ENCODE peak calls at places on chromosomes 7 and 10, in seven cellular contexts. A, E, P, L, D, F and K are unnamed samples.

GRCh38 chr7:17556247-17556646 is 257.8 kb downstream of the AHR start:
- DNase-seq in P (no peak), A (no peak), E (no peak), D (no peak), F (no peak), L (no peak), K (no peak)

GRCh38 chr10:7611909-7612308 is 54.9 kb downstream of the ITIH5 start:
- DNase-seq in L (no peak), P (no peak), F (no peak), E (no peak), D (no peak), A (no peak), K (no peak)

GRCh38 chr10:69327463-69328345 is 49.4 kb downstream of the HK1 start:
- DNase-seq in E (no peak), P (no peak), A (peak; percentile 36), F (no peak), D (no peak), L (no peak), K (no peak)

GRCh38 chr7:96321041-96321669 is 743 bp downstream of the SLC25A13 start:
- DNase-seq in P (peak; percentile 5), A (no peak), L (peak; percentile 56), E (peak; percentile 38), F (peak; percentile 94), D (peak; percentile 13), K (peak; percentile 42)

GRCh38 chr10:3668276-3668960 is 116.6 kb downstream of the KLF6 start:
- DNase-seq in F (peak; percentile 72), P (no peak), D (peak; percentile 40), A (no peak), E (no peak), L (no peak), K (no peak)

GRCh38 chr10:24900888-24901685 is 51.3 kb downstream of the PRTFDC1 start:
- DNase-seq in E (no peak), D (no peak), A (no peak), P (no peak), L (no peak), F (no peak), K (no peak)

GRCh38 chr7:157153260-157153659 is 14.5 kb downstream of the UBE3C start:
- DNase-seq in F (no peak), E (no peak), P (no peak), L (no peak), A (no peak), D (no peak), K (no peak)

GRCh38 chr10:118452098-118452497 is 110.0 kb upstream of the FAM204A start:
- DNase-seq in D (no peak), A (no peak), F (no peak), E (no peak), L (no peak), P (no peak), K (no peak)

GRCh38 chr7:12638851-12639467 is 48.5 kb upstream of the ARL4A start:
- DNase-seq in P (no peak), E (peak; percentile 15), L (peak; percentile 26), F (no peak), A (peak; percentile 46), D (no peak), K (no peak)

GRCh38 chr10:35090162-35090954 is at the start of gene CUL2:
- DNase-seq in L (peak; percentile 89), A (peak; percentile 92), F (peak; percentile 95), D (peak; percentile 88), E (peak; percentile 91), P (peak; percentile 88), K (peak; percentile 92)

GRCh38 chr7:55570939-55571338 is 1.4 kb downstream of the VOPP1 start:
- DNase-seq in F (no peak), P (no peak), D (no peak), L (no peak), A (no peak), E (no peak), K (no peak)